ENCODE peak calls at places on chromosomes 4 and X, in seven cellular contexts. A is suprapubic skin, C is ascending aorta, Z is transverse colon, Y is foreskin fibroblast, M is breast epithelium, R is sigmoid colon. Q is an unnamed sample.

GRCh38 chr4:2910409-2910808 is 52.8 kb downstream of the NOP14 start:
- DNase-seq in Z (no peak), C (no peak), Y (no peak), R (no peak), A (no peak), M (no peak), Q (no peak)

GRCh38 chr4:85932371-85933305 is 427.2 kb downstream of the MAPK10 start:
- DNase-seq in Y (no peak), M (no peak), R (no peak), Z (no peak), C (no peak), A (no peak), Q (no peak)

GRCh38 chrX:1386338-1387127 is 5.4 kb downstream of the SLC25A6 start:
- DNase-seq in M (peak; percentile 44), Y (no peak), C (no peak), Z (no peak), R (peak; percentile 64), A (no peak), Q (no peak)

GRCh38 chrX:96564595-96564994 is 120.0 kb upstream of the DIAPH2 start:
- DNase-seq in Z (no peak), A (no peak), R (no peak), M (no peak), Y (no peak), C (no peak), Q (no peak)

GRCh38 chr4:74109116-74109791 is 10.3 kb upstream of the CXCL2 start:
- DNase-seq in Y (peak; percentile 93), A (no peak), M (no peak), Z (peak; percentile 27), C (no peak), R (no peak), Q (no peak)

GRCh38 chr4:185128272-185129119 is 14.6 kb upstream of the SLC25A4 start:
- DNase-seq in Y (no peak), C (peak; percentile 70), A (no peak), R (no peak), M (no peak), Z (peak; percentile 22), Q (no peak)

GRCh38 chr4:115841873-115842272 is 728.5 kb upstream of the NDST4 start:
- DNase-seq in M (no peak), C (no peak), A (no peak), R (no peak), Z (no peak), Y (no peak), Q (no peak)

GRCh38 chrX:151543706-151544105 is 19.8 kb upstream of the PASD1 start:
- DNase-seq in M (no peak), C (no peak), A (no peak), R (no peak), Z (no peak), Y (no peak), Q (no peak)

GRCh38 chrX:150690126-150690525 is 3.1 kb upstream of the MTMR1 start:
- DNase-seq in R (no peak), C (no peak), M (no peak), A (no peak), Y (peak; percentile 93), Z (no peak), Q (no peak)

GRCh38 chr4:165398570-165398969 is 19.8 kb downstream of the CPE start:
- DNase-seq in Y (no peak), R (no peak), Z (no peak), A (no peak), C (no peak), M (no peak), Q (peak; percentile 44)

GRCh38 chr4:149980941-149981340 is 97.3 kb upstream of the DCLK2 start:
- DNase-seq in Z (peak; percentile 60), M (peak; percentile 53), R (peak; percentile 68), Y (peak; percentile 35), C (no peak), A (no peak), Q (no peak)

GRCh38 chrX:13888284-13888683 is 71.4 kb upstream of the GPM6B start:
- DNase-seq in M (no peak), R (no peak), Z (no peak), C (no peak), Y (no peak), A (no peak), Q (no peak)

GRCh38 chrX:129726307-129727111 is 12.3 kb upstream of the XPNPEP2 start:
- DNase-seq in Z (peak; percentile 62), M (peak; percentile 59), Y (peak; percentile 43), A (no peak), R (peak; percentile 74), C (peak; percentile 75), Q (no peak)

GRCh38 chr4:95637047-95637600 is 88.4 kb upstream of the UNC5C start:
- DNase-seq in M (no peak), Z (no peak), R (no peak), Y (no peak), A (no peak), C (no peak), Q (no peak)

GRCh38 chr4:40000711-40001110 is 23.0 kb upstream of the PDS5A start:
- DNase-seq in A (no peak), M (no peak), C (no peak), Z (no peak), Y (no peak), R (no peak), Q (no peak)

GRCh38 chrX:108307408-108308085 is 130.7 kb downstream of the COL4A6 start:
- DNase-seq in A (no peak), C (no peak), Z (no peak), M (peak; percentile 41), R (no peak), Y (no peak), Q (no peak)

GRCh38 chrX:108306086-108306485 is 132.1 kb downstream of the COL4A6 start:
- DNase-seq in Y (no peak), M (no peak), C (no peak), R (no peak), Z (no peak), A (no peak), Q (no peak)

GRCh38 chrX:108303682-108304081 is 134.5 kb downstream of the COL4A6 start:
- DNase-seq in Z (no peak), A (no peak), R (no peak), M (no peak), C (no peak), Y (no peak), Q (no peak)

GRCh38 chrX:108299704-108300103 is 138.5 kb downstream of the COL4A6 start:
- DNase-seq in Z (no peak), M (no peak), C (no peak), R (no peak), Y (no peak), A (no peak), Q (no peak)

GRCh38 chrX:108304210-108304609 is 134.0 kb downstream of the COL4A6 start:
- DNase-seq in C (no peak), Z (no peak), M (no peak), A (no peak), Y (no peak), R (no peak), Q (no peak)
- TF ChIP-seq CTCF in C (no peak), Z (no peak), M (no peak), A (peak; percentile 8), Y (no peak), R (peak; percentile 13), Q (peak; percentile 60)

DNA sequence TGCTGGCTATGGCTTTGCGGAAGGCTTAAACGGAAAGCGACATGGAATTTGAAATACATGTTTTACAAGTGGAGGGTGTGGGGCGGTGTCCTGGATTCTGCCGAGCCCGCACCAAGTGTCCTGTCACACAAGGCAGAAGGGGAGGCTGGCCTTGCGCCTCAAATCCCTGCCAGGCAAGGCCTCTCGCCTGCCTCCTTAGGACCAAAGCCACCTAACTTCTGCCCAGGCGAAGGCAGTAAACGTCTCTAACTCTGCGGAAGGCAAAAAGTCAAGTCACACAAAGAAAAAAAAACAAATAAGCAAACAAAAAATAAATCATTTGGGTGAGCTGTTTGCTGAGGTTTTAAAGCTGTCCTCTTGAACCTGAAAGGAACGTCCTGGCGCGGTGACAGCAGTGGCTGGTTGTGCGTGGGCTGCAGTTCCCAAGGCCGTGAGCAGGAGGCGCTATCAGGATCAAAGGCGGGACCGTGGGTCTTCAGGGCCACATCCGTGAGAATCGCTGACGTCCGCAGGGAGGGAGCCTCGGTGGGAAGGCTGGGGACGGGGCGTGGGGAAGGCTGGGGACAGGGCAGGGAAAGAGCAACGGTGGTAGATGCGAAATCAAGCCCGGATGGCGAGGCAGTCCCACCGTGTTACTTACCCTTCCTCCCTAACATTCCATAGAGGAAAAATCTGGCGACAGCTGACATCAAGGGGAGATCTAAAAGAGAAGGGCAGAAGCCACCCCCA is 99.1 kb downstream of the TRAPPC11 start:
- DNase-seq in Y (no peak), R (no peak), Z (peak; percentile 76), C (no peak), M (peak; percentile 62), A (no peak), Q (no peak)
- TF ChIP-seq CTCF in Y (no peak), R (no peak), Z (peak; percentile 30), C (peak; percentile 7), M (peak; percentile 14), A (no peak), Q (no peak)

GRCh38 chr4:169152899-169153298 is 117.9 kb downstream of the SH3RF1 start:
- DNase-seq in R (no peak), A (no peak), Z (no peak), C (no peak), Y (no peak), M (no peak), Q (no peak)
- TF ChIP-seq CTCF in R (no peak), A (no peak), Z (no peak), C (no peak), Y (peak; percentile 2), M (no peak), Q (no peak)

DNA sequence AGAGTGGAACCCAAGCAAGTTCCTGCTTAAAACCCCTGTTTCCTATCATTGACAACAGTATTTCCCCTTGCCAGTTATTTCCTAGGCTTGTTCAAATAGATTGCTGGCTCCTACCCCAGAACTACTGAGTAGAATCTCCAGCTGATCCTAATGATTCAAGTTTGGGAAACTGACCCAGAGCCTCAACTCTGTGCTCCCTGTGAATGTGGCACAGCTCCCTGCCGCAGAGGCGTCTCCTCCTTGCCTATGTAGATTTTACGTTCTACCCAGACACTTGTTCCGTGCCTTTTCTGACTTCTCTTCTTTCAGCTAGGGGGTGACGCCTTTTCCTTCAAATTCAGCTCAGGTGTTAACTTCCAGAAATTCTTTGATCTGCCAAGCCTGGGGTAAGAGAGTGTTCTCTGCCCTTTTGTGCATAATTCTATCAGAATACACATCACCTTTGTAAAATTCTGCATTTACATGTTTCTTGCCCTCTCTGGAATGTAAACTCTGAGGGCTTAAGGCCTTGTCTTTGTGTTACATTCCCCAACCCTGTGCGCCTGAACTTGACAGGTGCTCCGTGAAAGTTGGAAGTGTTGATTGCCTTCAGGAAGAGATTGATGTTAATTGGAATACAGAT is 4.4 kb downstream of the LSM6 start:
- DNase-seq in M (no peak), A (no peak), R (no peak), Z (no peak), Y (no peak), C (no peak), Q (no peak)
- TF ChIP-seq CTCF in M (no peak), A (no peak), R (no peak), Z (no peak), Y (no peak), C (no peak), Q (no peak)

DNA sequence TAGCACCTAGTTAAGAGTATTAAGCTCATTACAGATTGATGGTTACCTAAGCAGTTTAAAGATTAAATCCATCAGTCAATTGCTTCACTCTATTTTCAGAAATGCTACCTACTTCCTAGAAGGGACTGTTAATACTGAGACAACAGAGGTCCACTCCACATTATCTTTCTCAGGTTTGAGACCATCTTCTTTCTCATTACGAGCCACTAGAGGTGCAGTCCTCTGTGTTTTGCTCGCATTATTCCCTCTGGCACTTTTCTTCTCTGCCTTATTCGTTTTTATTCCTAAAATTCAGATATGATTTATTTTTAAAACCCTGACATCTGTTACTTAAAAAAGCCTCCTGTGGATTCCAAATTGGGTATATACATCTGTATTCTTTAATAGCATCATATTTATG is 459.1 kb downstream of the FSTL5 start:
- DNase-seq in R (no peak), A (no peak), Z (no peak), Y (no peak), M (no peak), C (no peak), Q (no peak)
- TF ChIP-seq CTCF in R (no peak), A (no peak), Z (no peak), Y (no peak), M (no peak), C (no peak), Q (peak; percentile 17)

Q was measured in D721Med.